ENCODE peak calls at places on chromosomes 4 and X, in ten cellular contexts. One of them, this sample, is unnamed.

GRCh38 chr4:140222175-140222574 is 68.2 kb upstream of the MAML3 start:
- DNase-seq in body of pancreas: no peak
- DNase-seq in A549: no peak
- DNase-seq in psoas muscle: no peak
- DNase-seq in lower leg skin: no peak
- DNase-seq in astrocyte of the cerebellum: no peak
- DNase-seq in bronchial epithelial cell: peak; percentile 76
- DNase-seq in breast epithelium: no peak
- DNase-seq in cardiac fibroblast: no peak
- DNase-seq in adrenal gland: no peak
- DNase-seq in this sample: no peak

GRCh38 chr4:26468977-26469376 is 21.3 kb downstream of the CCKAR start:
- DNase-seq in lower leg skin: no peak
- DNase-seq in cardiac fibroblast: no peak
- DNase-seq in bronchial epithelial cell: no peak
- DNase-seq in A549: no peak
- DNase-seq in psoas muscle: no peak
- DNase-seq in breast epithelium: no peak
- DNase-seq in astrocyte of the cerebellum: no peak
- DNase-seq in adrenal gland: no peak
- DNase-seq in body of pancreas: no peak
- DNase-seq in this sample: no peak

GRCh38 chrX:56232221-56233082 is at the start of gene KLF8:
- DNase-seq in astrocyte of the cerebellum: no peak
- DNase-seq in body of pancreas: peak; percentile 44
- DNase-seq in bronchial epithelial cell: peak; percentile 58
- DNase-seq in A549: no peak
- DNase-seq in adrenal gland: peak; percentile 35
- DNase-seq in psoas muscle: peak; percentile 70
- DNase-seq in lower leg skin: peak; percentile 53
- DNase-seq in breast epithelium: peak; percentile 55
- DNase-seq in cardiac fibroblast: no peak
- DNase-seq in this sample: no peak

GRCh38 chr4:25301471-25301870 is 11.1 kb upstream of the ZCCHC4 start:
- DNase-seq in A549: no peak
- DNase-seq in body of pancreas: no peak
- DNase-seq in lower leg skin: no peak
- DNase-seq in cardiac fibroblast: no peak
- DNase-seq in breast epithelium: no peak
- DNase-seq in psoas muscle: no peak
- DNase-seq in astrocyte of the cerebellum: no peak
- DNase-seq in adrenal gland: no peak
- DNase-seq in bronchial epithelial cell: no peak
- DNase-seq in this sample: no peak

GRCh38 chrX:112512509-112512908 is 167.2 kb downstream of the LHFPL1 start:
- DNase-seq in cardiac fibroblast: no peak
- DNase-seq in A549: no peak
- DNase-seq in astrocyte of the cerebellum: no peak
- DNase-seq in bronchial epithelial cell: no peak
- DNase-seq in psoas muscle: no peak
- DNase-seq in adrenal gland: no peak
- DNase-seq in body of pancreas: no peak
- DNase-seq in breast epithelium: no peak
- DNase-seq in lower leg skin: no peak
- DNase-seq in this sample: no peak

GRCh38 chrX:19555683-19556082 is 40.4 kb upstream of the MAP3K15 start:
- DNase-seq in psoas muscle: no peak
- DNase-seq in bronchial epithelial cell: no peak
- DNase-seq in A549: no peak
- DNase-seq in body of pancreas: no peak
- DNase-seq in adrenal gland: no peak
- DNase-seq in cardiac fibroblast: no peak
- DNase-seq in astrocyte of the cerebellum: no peak
- DNase-seq in lower leg skin: no peak
- DNase-seq in breast epithelium: no peak
- DNase-seq in this sample: no peak

GRCh38 chrX:110004210-110004609 is 1.3 kb downstream of the TMEM164 start:
- DNase-seq in psoas muscle: peak; percentile 64
- DNase-seq in astrocyte of the cerebellum: no peak
- DNase-seq in A549: peak; percentile 13
- DNase-seq in body of pancreas: peak; percentile 73
- DNase-seq in adrenal gland: peak; percentile 47
- DNase-seq in bronchial epithelial cell: peak; percentile 22
- DNase-seq in cardiac fibroblast: no peak
- DNase-seq in breast epithelium: no peak
- DNase-seq in lower leg skin: peak; percentile 21
- DNase-seq in this sample: no peak

GRCh38 chr4:168743576-168743975 is 246.7 kb downstream of the PALLD start:
- DNase-seq in breast epithelium: no peak
- DNase-seq in body of pancreas: no peak
- DNase-seq in psoas muscle: no peak
- DNase-seq in adrenal gland: no peak
- DNase-seq in bronchial epithelial cell: no peak
- DNase-seq in cardiac fibroblast: peak; percentile 45
- DNase-seq in lower leg skin: no peak
- DNase-seq in astrocyte of the cerebellum: no peak
- DNase-seq in A549: peak; percentile 39
- DNase-seq in this sample: peak; percentile 93

GRCh38 chr4:172982151-172982590 is 186.4 kb upstream of the GALNT7 start:
- DNase-seq in body of pancreas: no peak
- DNase-seq in A549: peak; percentile 90
- DNase-seq in cardiac fibroblast: peak; percentile 70
- DNase-seq in breast epithelium: no peak
- DNase-seq in psoas muscle: no peak
- DNase-seq in lower leg skin: peak; percentile 42
- DNase-seq in bronchial epithelial cell: peak; percentile 100
- DNase-seq in astrocyte of the cerebellum: peak; percentile 78
- DNase-seq in adrenal gland: no peak
- DNase-seq in this sample: peak; percentile 53

GRCh38 chr4:163495900-163496299 is 1.4 kb downstream of the TMA16 start:
- DNase-seq in adrenal gland: no peak
- DNase-seq in cardiac fibroblast: no peak
- DNase-seq in body of pancreas: no peak
- DNase-seq in A549: no peak
- DNase-seq in lower leg skin: no peak
- DNase-seq in breast epithelium: no peak
- DNase-seq in bronchial epithelial cell: no peak
- DNase-seq in astrocyte of the cerebellum: no peak
- DNase-seq in psoas muscle: no peak
- DNase-seq in this sample: no peak

GRCh38 chr4:187128971-187129370 is 405.3 kb upstream of the FAT1 start:
- DNase-seq in A549: no peak
- DNase-seq in breast epithelium: no peak
- DNase-seq in bronchial epithelial cell: peak; percentile 95
- DNase-seq in lower leg skin: no peak
- DNase-seq in cardiac fibroblast: peak; percentile 0
- DNase-seq in body of pancreas: no peak
- DNase-seq in adrenal gland: no peak
- DNase-seq in psoas muscle: no peak
- DNase-seq in astrocyte of the cerebellum: no peak
- DNase-seq in this sample: no peak

GRCh38 chr4:17347445-17347844 is 164.4 kb downstream of the QDPR start:
- DNase-seq in astrocyte of the cerebellum: peak; percentile 11
- DNase-seq in psoas muscle: no peak
- DNase-seq in bronchial epithelial cell: no peak
- DNase-seq in lower leg skin: no peak
- DNase-seq in A549: peak; percentile 3
- DNase-seq in breast epithelium: no peak
- DNase-seq in cardiac fibroblast: peak; percentile 57
- DNase-seq in adrenal gland: no peak
- DNase-seq in body of pancreas: no peak
- DNase-seq in this sample: peak; percentile 34

GRCh38 chrX:102846544-102847236 is 90.4 kb upstream of the RAB40AL start:
- DNase-seq in body of pancreas: no peak
- DNase-seq in adrenal gland: no peak
- DNase-seq in cardiac fibroblast: peak; percentile 4
- DNase-seq in astrocyte of the cerebellum: no peak
- DNase-seq in breast epithelium: no peak
- DNase-seq in bronchial epithelial cell: peak; percentile 22
- DNase-seq in lower leg skin: no peak
- DNase-seq in psoas muscle: no peak
- DNase-seq in A549: no peak
- DNase-seq in this sample: no peak
- H3K4me3 ChIP-seq in body of pancreas: no peak overlapping the region
- H3K4me3 ChIP-seq in adrenal gland: no peak overlapping the region
- H3K4me3 ChIP-seq in cardiac fibroblast: no peak overlapping the region
- H3K4me3 ChIP-seq in astrocyte of the cerebellum: no peak overlapping the region
- H3K4me3 ChIP-seq in breast epithelium: no peak overlapping the region
- H3K4me3 ChIP-seq in bronchial epithelial cell: no peak overlapping the region
- H3K4me3 ChIP-seq in lower leg skin: no peak overlapping the region
- H3K4me3 ChIP-seq in psoas muscle: no peak overlapping the region
- H3K4me3 ChIP-seq in A549: no peak overlapping the region
- H3K4me3 ChIP-seq in this sample: no peak overlapping the region

DNA sequence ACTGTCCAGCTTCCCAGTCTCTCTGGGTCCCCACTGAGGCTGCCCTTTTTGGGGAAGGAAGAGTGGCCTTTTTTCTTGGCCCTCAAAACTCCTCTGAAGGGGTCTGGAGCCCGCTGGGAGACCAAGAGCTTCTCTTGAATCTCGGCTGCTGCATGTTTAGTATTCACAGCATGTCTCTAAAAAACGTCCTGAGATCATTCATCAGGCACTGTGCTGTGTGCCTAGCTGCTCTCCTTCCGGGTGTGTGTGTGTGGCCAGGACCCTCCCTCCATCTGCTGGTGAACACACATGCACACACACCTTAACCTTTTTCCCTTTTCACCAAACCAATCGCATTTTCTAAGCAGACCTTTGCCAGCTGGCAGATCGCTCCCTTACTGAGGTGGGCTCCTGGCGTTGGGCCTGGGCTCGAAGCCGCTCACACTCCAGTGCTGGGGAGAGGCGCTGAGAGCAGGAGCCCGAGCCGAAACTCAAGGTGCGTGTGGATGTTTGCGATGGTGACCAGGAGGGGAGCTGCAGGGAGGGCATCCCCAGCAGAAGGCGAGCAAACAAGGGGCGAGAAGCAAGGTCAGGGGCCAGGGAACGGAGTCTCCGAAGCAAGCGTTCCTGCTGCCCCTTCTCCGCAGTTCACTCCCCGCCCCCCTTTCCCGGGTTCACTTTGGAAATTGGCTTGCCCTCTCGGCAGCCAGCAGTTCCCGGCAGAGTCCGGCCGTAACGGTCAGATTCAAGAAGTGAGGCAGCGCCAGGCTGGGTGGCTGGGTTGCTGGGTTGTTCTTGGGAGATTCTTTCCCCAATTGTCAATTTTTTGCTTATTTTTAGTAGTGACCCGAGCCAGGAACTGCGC is 605 bp upstream of the FRMPD3 start:
- DNase-seq in psoas muscle: no peak
- DNase-seq in astrocyte of the cerebellum: no peak
- DNase-seq in A549: peak; percentile 13
- DNase-seq in lower leg skin: no peak
- DNase-seq in adrenal gland: peak; percentile 17
- DNase-seq in cardiac fibroblast: no peak
- DNase-seq in breast epithelium: no peak
- DNase-seq in body of pancreas: no peak
- DNase-seq in bronchial epithelial cell: no peak
- DNase-seq in this sample: no peak
- TF ChIP-seq CTCF in psoas muscle: no peak
- TF ChIP-seq CTCF in astrocyte of the cerebellum: no peak
- TF ChIP-seq CTCF in A549: no peak
- TF ChIP-seq CTCF in lower leg skin: no peak
- TF ChIP-seq CTCF in adrenal gland: no peak
- TF ChIP-seq CTCF in cardiac fibroblast: no peak
- TF ChIP-seq CTCF in breast epithelium: no peak
- TF ChIP-seq CTCF in body of pancreas: peak; percentile 14
- TF ChIP-seq CTCF in bronchial epithelial cell: no peak
- TF ChIP-seq CTCF in this sample: no peak

DNA sequence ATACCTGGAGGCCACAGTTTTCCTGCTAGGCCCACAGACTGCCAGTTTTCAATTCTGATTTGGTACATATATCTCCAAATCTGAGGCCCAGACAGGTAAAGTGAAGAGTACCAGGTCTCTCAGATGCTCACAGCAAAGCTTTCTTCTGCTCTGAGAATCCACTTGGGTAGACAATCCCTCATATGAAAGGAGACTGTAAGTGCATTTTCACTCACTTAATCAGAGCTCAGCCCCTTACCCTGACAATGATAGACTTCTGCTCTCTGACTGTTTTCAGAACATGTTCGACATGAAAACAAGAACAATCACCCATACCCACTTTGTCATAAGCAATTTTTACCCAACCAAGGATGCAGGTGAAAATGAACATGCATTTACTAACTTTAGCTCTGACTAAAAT is 7.1 kb downstream of the GPRIN3 start:
- DNase-seq in bronchial epithelial cell: no peak
- DNase-seq in psoas muscle: no peak
- DNase-seq in astrocyte of the cerebellum: no peak
- DNase-seq in lower leg skin: no peak
- DNase-seq in breast epithelium: no peak
- DNase-seq in cardiac fibroblast: no peak
- DNase-seq in body of pancreas: no peak
- DNase-seq in A549: no peak
- DNase-seq in adrenal gland: no peak
- DNase-seq in this sample: no peak
- H3K4me3 ChIP-seq in bronchial epithelial cell: no peak overlapping the region
- H3K4me3 ChIP-seq in psoas muscle: no peak overlapping the region
- H3K4me3 ChIP-seq in astrocyte of the cerebellum: no peak overlapping the region
- H3K4me3 ChIP-seq in lower leg skin: no peak overlapping the region
- H3K4me3 ChIP-seq in breast epithelium: no peak overlapping the region
- H3K4me3 ChIP-seq in cardiac fibroblast: no peak overlapping the region
- H3K4me3 ChIP-seq in body of pancreas: no peak overlapping the region
- H3K4me3 ChIP-seq in A549: no peak overlapping the region
- H3K4me3 ChIP-seq in adrenal gland: no peak overlapping the region
- H3K4me3 ChIP-seq in this sample: no peak overlapping the region

GRCh38 chr4:153347117-153347516 is 2.6 kb downstream of the MND1 start:
- DNase-seq in lower leg skin: no peak
- DNase-seq in astrocyte of the cerebellum: no peak
- DNase-seq in adrenal gland: no peak
- DNase-seq in breast epithelium: no peak
- DNase-seq in psoas muscle: no peak
- DNase-seq in A549: no peak
- DNase-seq in body of pancreas: no peak
- DNase-seq in bronchial epithelial cell: no peak
- DNase-seq in cardiac fibroblast: no peak
- DNase-seq in this sample: no peak

GRCh38 chr4:153346031-153346430 is 1.5 kb downstream of the MND1 start:
- DNase-seq in lower leg skin: no peak
- DNase-seq in cardiac fibroblast: no peak
- DNase-seq in adrenal gland: no peak
- DNase-seq in psoas muscle: no peak
- DNase-seq in astrocyte of the cerebellum: no peak
- DNase-seq in A549: no peak
- DNase-seq in bronchial epithelial cell: no peak
- DNase-seq in breast epithelium: no peak
- DNase-seq in body of pancreas: no peak
- DNase-seq in this sample: no peak

GRCh38 chr4:153344131-153345010 is at the start of gene MND1:
- DNase-seq in A549: peak; percentile 80
- DNase-seq in psoas muscle: peak; percentile 92
- DNase-seq in bronchial epithelial cell: peak; percentile 53
- DNase-seq in cardiac fibroblast: peak; percentile 81
- DNase-seq in lower leg skin: peak; percentile 73
- DNase-seq in adrenal gland: peak; percentile 79
- DNase-seq in body of pancreas: peak; percentile 80
- DNase-seq in breast epithelium: peak; percentile 81
- DNase-seq in astrocyte of the cerebellum: peak; percentile 41
- DNase-seq in this sample: peak; percentile 77

GRCh38 chr4:153346563-153346962 is 2.1 kb downstream of the MND1 start:
- DNase-seq in astrocyte of the cerebellum: no peak
- DNase-seq in adrenal gland: no peak
- DNase-seq in body of pancreas: no peak
- DNase-seq in lower leg skin: no peak
- DNase-seq in A549: no peak
- DNase-seq in bronchial epithelial cell: no peak
- DNase-seq in breast epithelium: no peak
- DNase-seq in psoas muscle: no peak
- DNase-seq in cardiac fibroblast: peak; percentile 24
- DNase-seq in this sample: no peak

GRCh38 chr4:153345011-153345981 is 808 bp downstream of the MND1 start:
- DNase-seq in astrocyte of the cerebellum: no peak
- DNase-seq in bronchial epithelial cell: peak; percentile 59
- DNase-seq in breast epithelium: no peak
- DNase-seq in psoas muscle: peak; percentile 49
- DNase-seq in adrenal gland: peak; percentile 45
- DNase-seq in body of pancreas: peak; percentile 34
- DNase-seq in cardiac fibroblast: peak; percentile 66
- DNase-seq in lower leg skin: no peak
- DNase-seq in A549: peak; percentile 57
- DNase-seq in this sample: peak; percentile 69
- TF ChIP-seq CTCF in astrocyte of the cerebellum: peak; percentile 6
- TF ChIP-seq CTCF in bronchial epithelial cell: no peak
- TF ChIP-seq CTCF in breast epithelium: no peak
- TF ChIP-seq CTCF in psoas muscle: no peak
- TF ChIP-seq CTCF in adrenal gland: no peak
- TF ChIP-seq CTCF in body of pancreas: no peak
- TF ChIP-seq CTCF in cardiac fibroblast: no peak
- TF ChIP-seq CTCF in lower leg skin: no peak
- TF ChIP-seq CTCF in A549: no peak
- TF ChIP-seq CTCF in this sample: no peak

This sample was measured in fibroblast of villous mesenchyme.